ENCODE peak calls at places on chromosomes 7 and 10, in five cellular contexts. C, J, D, L and R are unnamed samples. For H3K27me3 and H3K36me3, the result is how much of the 10 kb centered on the place peaks cover.

GRCh38 chr7:70400829-70401380 is 731.0 kb upstream of the GALNT17 start:
- DNase-seq in D (no peak), L (no peak), J (no peak), C (no peak), R (no peak)

GRCh38 chr7:70432567-70433001 is 699.4 kb upstream of the GALNT17 start:
- DNase-seq in J (no peak), D (no peak), C (no peak), L (no peak), R (no peak)

GRCh38 chr7:138345567-138345966 is 114.5 kb upstream of the TRIM24 start:
- DNase-seq in C (no peak), J (no peak), L (no peak), D (no peak), R (no peak)

GRCh38 chr7:121620206-121620605 is 224.1 kb upstream of the FAM3C start:
- DNase-seq in C (no peak), D (no peak), J (no peak), L (no peak), R (no peak)

GRCh38 chr10:74977913-74978847 is 133.3 kb upstream of the SAMD8 start:
- DNase-seq in D (no peak), L (no peak), J (no peak), C (no peak), R (no peak)

GRCh38 chr7:70634610-70635068 is 497.3 kb upstream of the GALNT17 start:
- DNase-seq in D (no peak), J (peak), L (no peak), C (no peak), R (peak)

GRCh38 chr7:44281811-44282600 is 43.4 kb downstream of the CAMK2B start:
- DNase-seq in J (no peak), C (no peak), L (no peak), D (no peak), R (no peak)

GRCh38 chr7:131042269-131043160 is 285.2 kb upstream of the MKLN1 start:
- DNase-seq in L (no peak), J (no peak), C (peak), D (no peak), R (no peak)

GRCh38 chr10:25017247-25017590 is 807 bp downstream of the THNSL1 start:
- DNase-seq in D (no peak), L (peak), J (peak), C (no peak), R (no peak)

GRCh38 chr7:2165610-2166594 is 66.8 kb downstream of the MAD1L1 start:
- DNase-seq in J (no peak), C (no peak), D (no peak), L (no peak), R (no peak)

GRCh38 chr10:42635098-42635497 is 3.3 kb downstream of the ZNF33B start:
- DNase-seq in C (no peak), J (no peak), L (no peak), D (no peak), R (no peak)

GRCh38 chr7:44377681-44378421 is 52.5 kb upstream of the CAMK2B start:
- DNase-seq in C (no peak), L (no peak), D (no peak), J (no peak), R (no peak)

GRCh38 chr10:52348037-52348564 is 34.0 kb downstream of the DKK1 start:
- DNase-seq in C (no peak), D (no peak), L (no peak), J (no peak), R (no peak)

GRCh38 chr7:30308392-30308791 is 24.0 kb downstream of the ZNRF2 start:
- DNase-seq in L (no peak), J (no peak), C (no peak), D (no peak), R (no peak)

GRCh38 chr7:143252002-143252401 is 11.2 kb upstream of the GSTK1 start:
- DNase-seq in D (no peak), L (no peak), C (no peak), J (no peak), R (no peak)

GRCh38 chr7:38883706-38884105 is 25.3 kb downstream of the VPS41 start:
- DNase-seq in D (no peak), L (no peak), J (no peak), C (no peak), R (no peak)

GRCh38 chr10:12828736-12829135 is 172.8 kb downstream of the CCDC3 start:
- DNase-seq in C (no peak), D (no peak), L (no peak), J (no peak), R (no peak)

GRCh38 chr10:29713450-29713849 is 78.7 kb upstream of the SVIL start:
- DNase-seq in C (no peak), L (no peak), J (no peak), D (no peak), R (no peak)

GRCh38 chr7:142669074-142669654 is 80.1 kb upstream of the PRSS1 start:
- DNase-seq in L (no peak), J (no peak), C (no peak), D (peak), R (no peak)

GRCh38 chr7:95209276-95209675 is 115.1 kb downstream of the PON1 start:
- DNase-seq in J (peak), D (no peak), C (no peak), L (no peak), R (no peak)

GRCh38 chr10:89207801-89208551 is 859 bp upstream of the CH25H start:
- DNase-seq in C (peak), L (peak), D (no peak), J (no peak), R (peak)

GRCh38 chr10:95447733-95448132 is 113.4 kb downstream of the SORBS1 start:
- DNase-seq in C (no peak), L (peak), J (peak), D (peak), R (no peak)

GRCh38 chr10:114806572-114807391 is 14.8 kb upstream of the FHIP2A start:
- DNase-seq in L (no peak), C (no peak), J (no peak), D (no peak), R (no peak)

GRCh38 chr10:113097046-113097415 is 147.0 kb downstream of the TCF7L2 start:
- DNase-seq in J (no peak), D (no peak), C (no peak), L (no peak), R (peak)

GRCh38 chr10:30736685-30737232 is 107.2 kb upstream of the LYZL2 start:
- DNase-seq in J (peak), L (no peak), C (no peak), D (peak), R (peak)

GRCh38 chr7:34837316-34837715 is 179.3 kb downstream of the NPSR1 start:
- DNase-seq in D (peak), C (no peak), L (no peak), J (no peak), R (peak)

GRCh38 chr7:14821757-14822480 is 80.6 kb downstream of the DGKB start:
- DNase-seq in C (no peak), D (no peak), J (peak), L (no peak), R (no peak)

DNA sequence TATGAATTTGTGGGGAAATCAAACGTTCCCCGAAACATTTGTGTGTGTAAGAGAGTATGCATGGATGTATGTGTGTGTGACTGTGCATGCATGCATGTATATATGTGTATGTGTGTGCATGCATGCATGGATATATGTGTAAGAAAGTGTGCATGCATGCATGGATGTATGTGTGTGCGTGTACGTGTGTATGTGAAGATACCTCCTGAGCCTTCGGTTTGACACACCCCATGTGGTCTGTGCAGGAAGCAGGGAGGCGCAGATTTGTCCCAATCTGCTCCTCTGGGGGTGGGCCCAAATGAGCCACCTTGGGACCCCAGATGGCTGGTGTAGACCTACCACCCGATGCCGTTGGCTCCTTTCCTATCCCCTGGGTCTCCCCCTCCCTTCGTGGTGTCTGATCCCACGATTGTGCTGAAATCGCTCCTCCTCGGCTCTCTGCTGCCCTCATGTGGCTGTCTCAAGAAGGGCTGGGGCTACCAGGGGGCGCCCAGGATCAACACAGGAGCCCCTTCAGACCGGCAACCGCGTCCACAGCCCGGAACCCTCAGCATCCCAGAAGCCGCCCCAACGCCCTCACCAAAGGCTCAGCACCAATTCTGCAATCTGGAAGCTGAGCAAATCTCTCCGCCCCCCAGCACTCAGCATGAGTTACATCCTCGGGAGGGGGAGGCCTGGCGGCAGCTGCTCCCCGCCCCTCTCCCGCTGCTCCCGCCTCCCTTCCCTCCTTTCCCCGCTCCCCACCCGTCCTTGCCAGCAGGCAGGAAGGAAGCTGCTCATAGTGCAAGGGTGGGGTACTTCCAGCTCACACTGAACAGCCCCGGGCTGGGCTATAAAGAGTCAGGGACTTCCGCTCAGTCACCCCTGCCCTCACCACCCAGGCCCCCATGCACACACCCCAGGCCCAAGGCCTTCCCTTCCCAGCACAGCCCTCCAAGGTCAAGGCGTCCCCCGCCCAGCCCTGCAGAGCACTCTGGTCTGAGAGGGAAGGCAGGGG is 2.3 kb upstream of the NOS3 start:
- DNase-seq in L (peak), J (no peak), D (peak), C (peak), R (peak)
- H3K4me3 ChIP-seq in L (peak), J (no peak), D (no peak), C (no peak), R (no peak)

DNA sequence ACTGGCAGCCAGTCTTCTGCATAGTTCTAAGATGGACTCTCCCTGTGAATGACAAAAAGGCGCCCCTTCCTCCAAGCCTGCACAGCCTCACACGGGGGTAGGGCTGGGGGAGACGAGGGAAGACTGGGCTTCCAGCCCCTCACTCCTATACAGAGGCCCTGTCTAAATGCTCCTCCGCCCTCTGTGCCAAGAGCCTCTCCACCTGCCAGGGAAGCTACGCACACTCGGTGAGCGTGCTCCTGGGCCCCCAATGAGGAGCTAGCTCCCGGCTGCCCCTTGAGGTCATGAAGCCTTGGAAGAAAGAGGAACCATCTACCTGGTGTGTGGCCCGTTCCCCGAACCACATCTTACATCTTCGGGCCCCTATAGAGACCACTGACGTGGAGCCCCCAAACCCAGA is 54.8 kb downstream of the CRTAC1 start:
- DNase-seq in D (no peak), L (no peak), J (no peak), C (no peak), R (no peak)
- H3K27me3 ChIP-seq in D (under half), L (under half), J (under half), C (under half), R (under half)

DNA sequence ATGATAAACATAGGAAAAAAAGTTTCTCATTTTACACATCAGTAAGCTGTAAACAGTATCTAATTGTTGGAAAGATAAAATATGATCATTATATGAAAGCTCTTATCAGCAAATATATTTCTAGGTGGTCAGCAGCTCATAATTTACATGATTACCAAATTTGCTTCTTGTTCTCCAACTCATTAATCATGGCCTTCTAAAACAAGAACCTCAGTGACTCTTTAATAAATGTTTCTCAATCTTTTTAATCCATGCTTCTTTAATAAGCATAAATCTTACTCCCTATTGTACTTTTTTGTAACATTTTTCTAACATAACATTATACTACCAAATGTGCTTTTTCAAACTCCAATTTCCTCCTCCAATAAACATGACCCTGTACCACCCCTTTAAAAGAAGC is 5.9 kb downstream of the ITGB1 start:
- DNase-seq in L (no peak), J (no peak), D (no peak), C (no peak), R (no peak)
- H3K36me3 ChIP-seq in L (under half), J (under half), D (under half), C (under half), R (under half)

GRCh38 chr7:4683043-4683883 is 1.2 kb downstream of the FOXK1 start:
- DNase-seq in D (no peak), C (peak), J (no peak), L (no peak), R (peak)

GRCh38 chr7:4682621-4683042 is 537 bp downstream of the FOXK1 start:
- DNase-seq in D (peak), J (peak), C (peak), L (no peak), R (peak)

GRCh38 chr7:4683884-4684565 is 1.9 kb downstream of the FOXK1 start:
- DNase-seq in J (peak), C (peak), L (peak), D (peak), R (peak)

GRCh38 chr7:4681922-4682620 is at the start of gene FOXK1:
- DNase-seq in D (peak), C (peak), J (peak), L (peak), R (peak)

GRCh38 chr7:4684826-4685225 is 2.7 kb downstream of the FOXK1 start:
- DNase-seq in J (no peak), D (no peak), L (no peak), C (no peak), R (no peak)
- H3K4me3 ChIP-seq in J (peak), D (no peak), L (no peak), C (peak), R (peak)

GRCh38 chr7:155510975-155511595 is 35.3 kb downstream of the CNPY1 start:
- DNase-seq in C (no peak), J (no peak), L (no peak), D (no peak), R (no peak)
- H3K27me3 ChIP-seq in C (under half), J (half or more), L (under half), D (half or more), R (under half)